ENCODE peak calls at places on chromosome 6, in nine cellular contexts. L is stimulated activated CD8-positive, alpha-beta memory T cell treated with anti-CD3 and anti-CD28 coated beads, Interleukin-4, amount 100 ng/mL, for 4 hours; I is heart left ventricle; Q is ascending aorta; A is transverse colon; T is HFF-Myc; S is NCI-H2081; B is endothelial cell; X is neural crest cell. W is an unnamed sample.

GRCh38 chr6:138293428-138293827 is 75.1 kb upstream of the PBOV1 start:
- DNase-seq in L (no peak), I (no peak), Q (no peak), A (no peak), T (no peak), S (no peak), B (no peak), X (no peak), W (no peak)

GRCh38 chr6:21110684-21111398 is 482.7 kb upstream of the SOX4 start:
- DNase-seq in L (no peak), I (no peak), Q (no peak), A (no peak), T (no peak), S (no peak), B (no peak), X (no peak), W (no peak)

GRCh38 chr6:41071501-41071922 is 644 bp downstream of the OARD1 start:
- DNase-seq in L (no peak), I (no peak), Q (no peak), A (peak), T (no peak), S (no peak), B (peak), X (no peak), W (no peak)

GRCh38 chr6:113433506-113433991 is 423.6 kb upstream of the MARCKS start:
- DNase-seq in L (no peak), I (peak), Q (no peak), A (peak), T (no peak), S (no peak), B (no peak), X (no peak), W (peak)

GRCh38 chr6:150269130-150269856 is 99.5 kb upstream of the IYD start:
- DNase-seq in L (no peak), I (no peak), Q (no peak), A (no peak), T (no peak), S (no peak), B (no peak), X (no peak), W (no peak)

GRCh38 chr6:1082040-1082935 is 229.6 kb upstream of the FOXQ1 start:
- DNase-seq in L (no peak), I (no peak), Q (no peak), A (no peak), T (peak), S (no peak), B (no peak), X (no peak), W (no peak)

GRCh38 chr6:144588674-144589325 is 303.7 kb downstream of the UTRN start:
- DNase-seq in L (no peak), I (no peak), Q (no peak), A (no peak), T (no peak), S (no peak), B (no peak), X (no peak), W (no peak)

GRCh38 chr6:69835414-69836179 is 30.8 kb upstream of the COL19A1 start:
- DNase-seq in L (no peak), I (no peak), Q (no peak), A (no peak), T (peak), S (peak), B (peak), X (no peak), W (no peak)

GRCh38 chr6:2931970-2932748 is 29.1 kb upstream of the SERPINB9 start:
- DNase-seq in L (peak), I (peak), Q (peak), A (peak), T (peak), S (peak), B (peak), X (peak), W (peak)

GRCh38 chr6:11043552-11043960 is 549 bp downstream of the ELOVL2 start:
- DNase-seq in L (no peak), I (no peak), Q (no peak), A (no peak), T (no peak), S (no peak), B (no peak), X (peak), W (no peak)

GRCh38 chr6:48535569-48535968 is 424.6 kb upstream of the PTCHD4 start:
- DNase-seq in L (no peak), I (no peak), Q (no peak), A (no peak), T (peak), S (no peak), B (no peak), X (no peak), W (no peak)

GRCh38 chr6:4809999-4810918 is 34.1 kb downstream of the CDYL start:
- DNase-seq in L (no peak), I (no peak), Q (no peak), A (no peak), T (no peak), S (no peak), B (no peak), X (no peak), W (no peak)

GRCh38 chr6:78854501-78854900 is 12.8 kb upstream of the IRAK1BP1 start:
- DNase-seq in L (no peak), I (no peak), Q (no peak), A (no peak), T (no peak), S (no peak), B (no peak), X (no peak), W (no peak)

GRCh38 chr6:39301606-39302005 is 12.6 kb downstream of the KCNK17 start:
- DNase-seq in L (no peak), I (no peak), Q (no peak), A (no peak), T (no peak), S (no peak), B (peak), X (peak), W (no peak)

GRCh38 chr6:14276667-14277404 is 159.3 kb downstream of the CD83 start:
- DNase-seq in L (no peak), I (no peak), Q (no peak), A (no peak), T (no peak), S (no peak), B (no peak), X (no peak), W (no peak)

W was measured in right atrium auricular region.